ENCODE peak calls at places on chromosomes 1 and 21, in six cellular contexts. T is tibial nerve, M is Peyer's patch, S is endothelial cell of umbilical vein, O is esophagus squamous epithelium, J is spleen. A is an unnamed sample.
A peak's percentile ranks its signal among the peaks of the same experiment; 100 is the strongest.

GRCh38 chr1:168789501-168789900 is 60.5 kb upstream of the DPT start:
- DNase-seq in T (no peak), M (no peak), S (no peak), O (no peak), J (no peak), A (no peak)

GRCh38 chr1:233081686-233082085 is 131.3 kb downstream of the NTPCR start:
- DNase-seq in T (no peak), M (no peak), S (peak; percentile 51), O (no peak), J (no peak), A (peak; percentile 4)

GRCh38 chr21:28317177-28317950 is 675.3 kb downstream of the LTN1 start:
- DNase-seq in T (no peak), M (no peak), S (no peak), O (no peak), J (no peak), A (no peak)

GRCh38 chr1:248596615-248597014 is 885 bp downstream of the OR2T10 start:
- DNase-seq in T (no peak), M (no peak), S (no peak), O (no peak), J (no peak), A (no peak)

GRCh38 chr1:14660795-14661194 is 62.3 kb downstream of the KAZN start:
- DNase-seq in T (no peak), M (no peak), S (no peak), O (no peak), J (no peak), A (no peak)

GRCh38 chr1:24142546-24143431 is at the start of gene IL22RA1:
- DNase-seq in T (no peak), M (no peak), S (no peak), O (no peak), J (no peak), A (peak; percentile 30)

GRCh38 chr1:206111528-206111927 is 5.7 kb downstream of the AVPR1B start:
- DNase-seq in T (no peak), M (peak; percentile 2), S (no peak), O (no peak), J (no peak), A (no peak)

GRCh38 chr1:181583598-181583997 is 100.3 kb downstream of the CACNA1E start:
- DNase-seq in T (no peak), M (no peak), S (no peak), O (no peak), J (no peak), A (no peak)

GRCh38 chr1:30707412-30708360 is 15.7 kb downstream of the MATN1 start:
- DNase-seq in T (peak; percentile 54), M (peak; percentile 46), S (peak; percentile 50), O (no peak), J (peak; percentile 86), A (peak; percentile 68)

GRCh38 chr1:116334015-116334547 is 39.0 kb upstream of the ATP1A1 start:
- DNase-seq in T (no peak), M (no peak), S (peak; percentile 49), O (no peak), J (no peak), A (no peak)

GRCh38 chr1:18632711-18633427 is 2.2 kb downstream of the PAX7 start:
- DNase-seq in T (no peak), M (no peak), S (no peak), O (no peak), J (peak; percentile 32), A (no peak)

GRCh38 chr1:244945109-244945671 is 80.8 kb upstream of the HNRNPU start:
- DNase-seq in T (no peak), M (no peak), S (no peak), O (no peak), J (no peak), A (no peak)

GRCh38 chr1:56378376-56379070 is 200.8 kb downstream of the PLPP3 start:
- DNase-seq in T (no peak), M (no peak), S (no peak), O (no peak), J (no peak), A (no peak)

GRCh38 chr1:215146252-215146975 is 63.9 kb downstream of the KCNK2 start:
- DNase-seq in T (no peak), M (no peak), S (peak; percentile 55), O (no peak), J (no peak), A (peak; percentile 30)

GRCh38 chr1:152013664-152014237 is 20.1 kb upstream of the S100A10 start:
- DNase-seq in T (no peak), M (no peak), S (peak; percentile 48), O (no peak), J (no peak), A (peak; percentile 51)

GRCh38 chr1:191963781-191964455 is 194.3 kb upstream of the RGS18 start:
- DNase-seq in T (no peak), M (no peak), S (peak; percentile 53), O (no peak), J (no peak), A (no peak)

GRCh38 chr1:91007092-91007491 is 14.7 kb downstream of the ZNF644 start:
- DNase-seq in T (no peak), M (no peak), S (no peak), O (no peak), J (no peak), A (no peak)

GRCh38 chr21:46003575-46004007 is 22.0 kb downstream of the COL6A1 start:
- DNase-seq in T (peak; percentile 11), M (peak; percentile 9), S (no peak), O (no peak), J (peak; percentile 73), A (peak; percentile 46)

GRCh38 chr1:12019858-12020509 is 686 bp downstream of the MIIP start:
- DNase-seq in T (no peak), M (no peak), S (peak; percentile 30), O (no peak), J (no peak), A (peak; percentile 39)

GRCh38 chr1:222048030-222048632 is 306.2 kb upstream of the DUSP10 start:
- DNase-seq in T (no peak), M (no peak), S (no peak), O (no peak), J (no peak), A (no peak)

GRCh38 chr1:53063744-53064515 is 1.9 kb downstream of the PODN start:
- DNase-seq in T (no peak), M (no peak), S (no peak), O (no peak), J (no peak), A (no peak)

GRCh38 chr1:232980336-232980978 is 30.0 kb downstream of the NTPCR start:
- DNase-seq in T (no peak), M (no peak), S (no peak), O (no peak), J (no peak), A (no peak)

GRCh38 chr1:11727119-11727518 is 8.8 kb upstream of the AGTRAP start:
- DNase-seq in T (no peak), M (no peak), S (no peak), O (no peak), J (no peak), A (no peak)

GRCh38 chr1:200029035-200029623 is 1.6 kb downstream of the NR5A2 start:
- DNase-seq in T (no peak), M (no peak), S (peak; percentile 69), O (no peak), J (peak; percentile 81), A (no peak)

GRCh38 chr1:26045712-26046312 is at the start of gene SLC30A2:
- DNase-seq in T (no peak), M (no peak), S (no peak), O (no peak), J (no peak), A (no peak)

GRCh38 chr1:31788138-31788824 is 24.1 kb upstream of the ADGRB2 start:
- DNase-seq in T (peak; percentile 90), M (peak; percentile 96), S (peak; percentile 84), O (peak; percentile 74), J (peak; percentile 96), A (peak; percentile 96)
- TF ChIP-seq POLR2A in T (peak; percentile 34), M (peak; percentile 54), S (peak; percentile 65), O (peak; percentile 38), J (peak; percentile 10), A (peak; percentile 37)

GRCh38 chr1:82090104-82090503 is 289.4 kb downstream of the ADGRL2 start:
- DNase-seq in T (no peak), M (no peak), S (peak; percentile 15), O (no peak), J (no peak), A (no peak)

GRCh38 chr1:82094136-82094535 is 293.4 kb downstream of the ADGRL2 start:
- DNase-seq in T (no peak), M (no peak), S (no peak), O (no peak), J (no peak), A (no peak)

GRCh38 chr1:82091274-82091673 is 290.5 kb downstream of the ADGRL2 start:
- DNase-seq in T (no peak), M (no peak), S (no peak), O (no peak), J (no peak), A (no peak)

GRCh38 chr1:82086739-82087138 is 286.0 kb downstream of the ADGRL2 start:
- DNase-seq in T (no peak), M (no peak), S (no peak), O (no peak), J (no peak), A (no peak)

DNA sequence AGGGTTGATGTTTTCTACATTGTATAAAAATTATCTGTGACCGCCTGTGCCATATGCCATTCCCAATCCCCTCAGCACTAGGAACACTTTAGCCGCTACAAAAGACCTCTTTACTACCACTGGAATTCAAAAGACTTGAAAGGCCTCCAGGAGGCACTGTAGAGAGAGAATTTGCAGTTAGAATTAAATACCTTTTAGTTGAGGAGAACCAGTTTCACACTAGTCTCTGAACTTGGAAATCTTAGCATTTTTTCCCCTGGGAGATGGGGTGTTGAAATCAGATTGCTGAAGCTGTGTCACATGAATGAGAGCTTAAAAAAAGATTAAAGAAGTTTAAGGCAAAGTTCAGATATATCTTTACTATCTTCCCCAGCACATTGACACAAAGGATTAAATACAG is 291.0 kb downstream of the ADGRL2 start:
- DNase-seq in T (no peak), M (no peak), S (no peak), O (no peak), J (no peak), A (no peak)
- TF ChIP-seq CTCF in T (peak; percentile 12), M (no peak), S (no peak), O (no peak), J (no peak), A (no peak)

GRCh38 chr1:67532452-67533216 is 102.4 kb upstream of the SERBP1 start:
- DNase-seq in T (no peak), M (no peak), S (peak; percentile 86), O (no peak), J (no peak), A (peak; percentile 26)

GRCh38 chr1:67537647-67538018 is 107.4 kb upstream of the SERBP1 start:
- DNase-seq in T (no peak), M (no peak), S (no peak), O (no peak), J (no peak), A (no peak)

GRCh38 chr1:67535474-67535873 is 105.3 kb upstream of the SERBP1 start:
- DNase-seq in T (peak; percentile 72), M (peak; percentile 38), S (peak; percentile 92), O (no peak), J (peak; percentile 84), A (peak; percentile 82)

GRCh38 chr1:67536957-67537646 is 106.9 kb upstream of the SERBP1 start:
- DNase-seq in T (no peak), M (no peak), S (no peak), O (no peak), J (no peak), A (no peak)

GRCh38 chr1:67534627-67535065 is 104.4 kb upstream of the SERBP1 start:
- DNase-seq in T (no peak), M (no peak), S (peak; percentile 55), O (no peak), J (no peak), A (no peak)
- TF ChIP-seq POLR2A in T (no peak), M (no peak), S (no peak), O (no peak), J (no peak), A (no peak)

GRCh38 chr1:70963374-70963773 is 84.2 kb downstream of the PTGER3 start:
- DNase-seq in T (no peak), M (no peak), S (no peak), O (no peak), J (no peak), A (no peak)
- TF ChIP-seq CTCF in T (no peak), M (no peak), S (no peak), O (no peak), J (no peak), A (no peak)

A was measured in adrenal gland.